ENCODE peak calls at places on chromosome 1, in eight cellular contexts. A is heart left ventricle, R is tibial nerve, S is body of pancreas, V is spleen, J is sigmoid colon, P is transverse colon, G is testis. X is an unnamed sample.

GRCh38 chr1:203627819-203628184 is 1.2 kb downstream of the ATP2B4 start:
- DNase-seq in A (no peak), R (no peak), S (no peak), V (no peak), J (peak; percentile 79), P (peak; percentile 47), G (peak; percentile 57), X (peak; percentile 37)

GRCh38 chr1:215761446-215761845 is 194.3 kb downstream of the KCTD3 start:
- DNase-seq in A (no peak), R (no peak), S (no peak), V (no peak), J (no peak), P (no peak), G (no peak), X (no peak)

GRCh38 chr1:76336951-76337371 is 262.4 kb downstream of the ST6GALNAC3 start:
- DNase-seq in A (peak; percentile 56), R (peak; percentile 49), S (peak; percentile 36), V (no peak), J (peak; percentile 67), P (peak; percentile 8), G (peak; percentile 52), X (no peak)

GRCh38 chr1:22295856-22296255 is 153.0 kb upstream of the WNT4 start:
- DNase-seq in A (no peak), R (no peak), S (no peak), V (no peak), J (no peak), P (no peak), G (no peak), X (no peak)

GRCh38 chr1:50108497-50109073 is at the start of gene ELAVL4:
- DNase-seq in A (no peak), R (no peak), S (no peak), V (no peak), J (no peak), P (no peak), G (no peak), X (no peak)

GRCh38 chr1:60835649-60836048 is 246.7 kb upstream of the NFIA start:
- DNase-seq in A (no peak), R (no peak), S (no peak), V (no peak), J (no peak), P (no peak), G (no peak), X (no peak)

GRCh38 chr1:64240209-64240608 is 36.8 kb downstream of the UBE2U start:
- DNase-seq in A (no peak), R (no peak), S (no peak), V (no peak), J (no peak), P (no peak), G (no peak), X (no peak)

GRCh38 chr1:216765346-216766300 is 42.4 kb upstream of the ESRRG start:
- DNase-seq in A (no peak), R (no peak), S (no peak), V (no peak), J (no peak), P (no peak), G (no peak), X (no peak)

GRCh38 chr1:21246905-21247642 is 43.2 kb downstream of the ECE1 start:
- DNase-seq in A (no peak), R (no peak), S (peak; percentile 70), V (no peak), J (no peak), P (no peak), G (no peak), X (no peak)

GRCh38 chr1:169867012-169867679 is 26.6 kb downstream of the SCYL3 start:
- DNase-seq in A (no peak), R (no peak), S (no peak), V (no peak), J (no peak), P (no peak), G (no peak), X (no peak)

GRCh38 chr1:185045793-185046441 is 559 bp downstream of the RNF2 start:
- DNase-seq in A (peak; percentile 35), R (no peak), S (peak; percentile 32), V (no peak), J (peak; percentile 64), P (peak; percentile 20), G (peak; percentile 67), X (peak; percentile 28)

GRCh38 chr1:51304360-51304759 is 26.0 kb downstream of the TTC39A start:
- DNase-seq in A (no peak), R (no peak), S (no peak), V (no peak), J (peak; percentile 28), P (no peak), G (no peak), X (no peak)

GRCh38 chr1:232622378-232622777 is 7.6 kb downstream of the SIPA1L2 start:
- DNase-seq in A (no peak), R (no peak), S (no peak), V (no peak), J (no peak), P (peak; percentile 68), G (no peak), X (no peak)

GRCh38 chr1:160163612-160164011 is 12.2 kb downstream of the ATP1A4 start:
- DNase-seq in A (no peak), R (no peak), S (no peak), V (no peak), J (no peak), P (no peak), G (no peak), X (no peak)

GRCh38 chr1:226677121-226678020 is 61.7 kb downstream of the ITPKB start:
- DNase-seq in A (peak; percentile 77), R (peak; percentile 89), S (no peak), V (peak; percentile 92), J (peak; percentile 97), P (peak; percentile 79), G (peak; percentile 91), X (no peak)

GRCh38 chr1:86774305-86775304 is 70.2 kb downstream of the SH3GLB1 start:
- DNase-seq in A (peak; percentile 71), R (peak; percentile 15), S (peak; percentile 45), V (peak; percentile 82), J (peak; percentile 72), P (peak; percentile 34), G (peak; percentile 83), X (peak; percentile 49)

GRCh38 chr1:176864211-176864610 is 300.3 kb downstream of the ASTN1 start:
- DNase-seq in A (no peak), R (no peak), S (no peak), V (no peak), J (no peak), P (no peak), G (no peak), X (no peak)
- TF ChIP-seq CTCF in A (no peak), R (no peak), S (no peak), V (no peak), J (no peak), P (no peak), G (no peak), X (no peak)

DNA sequence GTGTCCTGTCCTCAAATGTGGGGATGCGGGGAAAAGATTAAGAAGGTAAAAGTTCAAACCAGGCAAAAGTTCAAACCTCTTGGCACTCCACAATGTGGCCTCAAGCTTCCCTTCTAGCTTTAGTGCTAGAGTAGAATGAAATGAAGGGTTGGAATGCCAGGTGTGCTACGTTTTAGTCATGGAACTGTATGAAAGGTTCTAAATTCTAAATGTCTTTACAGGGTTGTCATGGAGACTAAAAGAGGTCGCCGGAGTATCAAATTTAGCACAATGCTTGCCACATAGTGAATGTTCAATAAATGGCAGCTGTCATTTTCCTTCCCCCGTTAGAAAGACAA is 57.2 kb upstream of the LRRC8D start:
- DNase-seq in A (no peak), R (no peak), S (no peak), V (no peak), J (no peak), P (no peak), G (no peak), X (no peak)
- H3K4me3 ChIP-seq in A (peak overlapping the region; percentile 58), R (peak overlapping the region; percentile 60), S (no peak overlapping the region), V (peak overlapping the region; percentile 43), J (peak overlapping the region; percentile 51), P (peak overlapping the region; percentile 54), G (peak overlapping the region; percentile 32), X (peak overlapping the region; percentile 54)

GRCh38 chr1:171741872-171742576 is at the start of gene VAMP4:
- DNase-seq in A (peak; percentile 92), R (peak; percentile 82), S (peak; percentile 85), V (peak; percentile 97), J (peak; percentile 94), P (peak; percentile 91), G (peak; percentile 94), X (peak; percentile 93)

GRCh38 chr1:171742577-171742922 is 685 bp upstream of the VAMP4 start:
- DNase-seq in A (peak; percentile 41), R (peak; percentile 19), S (peak; percentile 28), V (peak; percentile 81), J (peak; percentile 72), P (peak; percentile 49), G (peak; percentile 78), X (peak; percentile 40)

GRCh38 chr1:171740356-171740863 is 1.5 kb downstream of the VAMP4 start:
- DNase-seq in A (no peak), R (no peak), S (no peak), V (no peak), J (no peak), P (no peak), G (no peak), X (no peak)

GRCh38 chr1:171740987-171741871 is 636 bp downstream of the VAMP4 start:
- DNase-seq in A (peak; percentile 34), R (peak; percentile 28), S (peak; percentile 36), V (no peak), J (peak; percentile 71), P (peak; percentile 47), G (peak; percentile 74), X (peak; percentile 49)

DNA sequence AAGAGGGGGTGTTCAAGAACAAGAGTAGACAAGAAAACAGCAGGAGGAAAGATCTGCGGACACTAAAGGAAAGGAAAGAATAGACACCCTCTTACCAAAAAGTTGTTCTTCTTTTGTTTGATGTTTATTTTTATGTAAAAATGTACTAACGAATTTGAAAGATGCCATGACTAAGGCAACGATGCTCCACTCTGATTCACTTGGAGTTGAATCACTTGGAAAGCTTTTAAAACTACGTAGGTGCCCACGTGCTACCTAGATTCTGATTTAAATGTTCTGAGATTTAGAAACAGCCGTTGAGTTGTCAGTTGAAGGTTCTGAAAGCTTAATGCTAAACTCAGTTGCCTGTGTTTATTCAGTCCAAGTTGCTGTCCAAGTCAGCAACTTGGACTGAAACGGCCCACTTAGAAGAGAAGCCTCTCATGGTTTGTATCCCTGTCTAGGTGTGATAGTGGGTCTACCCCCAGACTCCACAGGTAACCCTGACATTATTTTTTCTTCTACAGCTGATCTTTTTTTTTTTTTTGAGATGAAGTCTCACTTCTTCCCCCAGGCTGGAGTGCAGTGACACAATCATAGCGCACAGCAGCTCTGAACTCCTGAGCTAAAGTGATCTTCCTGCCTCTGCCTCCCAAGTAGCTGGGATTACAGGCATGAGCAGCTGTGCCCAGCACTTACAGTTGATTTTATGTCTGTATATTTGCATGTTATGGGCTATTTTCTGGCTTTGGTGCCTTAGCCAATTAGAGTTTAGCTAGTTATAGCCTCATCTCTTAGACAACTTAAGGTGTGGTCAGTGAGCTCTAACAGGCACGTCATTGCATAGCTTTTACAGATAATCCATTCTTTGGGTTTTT is 1.4 kb upstream of the VAMP4 start:
- DNase-seq in A (no peak), R (no peak), S (no peak), V (no peak), J (no peak), P (peak; percentile 37), G (peak; percentile 29), X (no peak)
- TF ChIP-seq POLR2A in A (no peak), R (peak; percentile 14), S (no peak), V (no peak), J (no peak), P (peak; percentile 57), G (no peak), X (no peak)

GRCh38 chr1:30372792-30373433 is 350.5 kb downstream of the MATN1 start:
- DNase-seq in A (no peak), R (no peak), S (no peak), V (no peak), J (peak; percentile 44), P (no peak), G (no peak), X (no peak)
- TF ChIP-seq CTCF in A (no peak), R (no peak), S (no peak), V (no peak), J (no peak), P (no peak), G (no peak), X (no peak)